ENCODE peak calls at places on chromosomes 13 and 19, in four cellular contexts. D is Peyer's patch; T is heart left ventricle; X is effector memory CD4-positive, alpha-beta T cell. S is an unnamed sample. For H3K4me1 and H3K9me3, the result is how much of the 10 kb centered on the place peaks cover.

GRCh38 chr13:43757266-43757665 is 29.5 kb downstream of the ENOX1 start:
- DNase-seq in D (no peak), T (no peak), X (no peak), S (no peak)

GRCh38 chr13:99916366-99917103 is 55.0 kb downstream of the ZIC5 start:
- DNase-seq in D (no peak), T (no peak), X (no peak), S (no peak)

GRCh38 chr13:112803422-112803821 is 113.6 kb downstream of the ATP11A start:
- DNase-seq in D (no peak), T (no peak), X (no peak), S (no peak)

GRCh38 chr13:51519839-51520238 is 64.4 kb upstream of the WDFY2 start:
- DNase-seq in D (no peak), T (no peak), X (no peak), S (no peak)

GRCh38 chr13:78603240-78603947 is at the start of gene POU4F1:
- DNase-seq in D (no peak), T (no peak), X (peak), S (no peak)

GRCh38 chr19:8459520-8460260 is 14.9 kb downstream of the HNRNPM start:
- DNase-seq in D (no peak), T (no peak), X (no peak), S (no peak)

GRCh38 chr13:27125357-27126282 is 46.0 kb downstream of the USP12 start:
- DNase-seq in D (no peak), T (peak), X (no peak), S (no peak)

GRCh38 chr19:32748948-32749347 is 29.4 kb downstream of the TDRD12 start:
- DNase-seq in D (no peak), T (no peak), X (no peak), S (no peak)

GRCh38 chr19:31378404-31378803 is 29.2 kb upstream of the TSHZ3 start:
- DNase-seq in D (no peak), T (peak), X (no peak), S (peak)

GRCh38 chr13:49625392-49626137 is 2.7 kb upstream of the ARL11 start:
- DNase-seq in D (no peak), T (peak), X (no peak), S (no peak)

GRCh38 chr19:27792576-27793127 is 1420.3 kb downstream of the UQCRFS1 start:
- DNase-seq in D (no peak), T (no peak), X (no peak), S (no peak)

GRCh38 chr13:67857581-67858310 is 627.6 kb upstream of the PCDH9 start:
- DNase-seq in D (no peak), T (no peak), X (no peak), S (no peak)

GRCh38 chr13:99296270-99296865 is 10.8 kb downstream of the GPR183 start:
- DNase-seq in D (no peak), T (no peak), X (no peak), S (no peak)

GRCh38 chr19:30217461-30217860 is 154.7 kb upstream of the ZNF536 start:
- DNase-seq in D (no peak), T (no peak), X (no peak), S (no peak)

GRCh38 chr13:39457274-39457673 is 145.7 kb downstream of the LHFPL6 start:
- DNase-seq in D (no peak), T (no peak), X (no peak), S (no peak)

GRCh38 chr19:8631425-8631819 is 989 bp downstream of the NFILZ start:
- DNase-seq in D (no peak), T (peak), X (no peak), S (peak)

GRCh38 chr13:41917641-41918040 is 43.3 kb downstream of the VWA8 start:
- DNase-seq in D (no peak), T (no peak), X (no peak), S (no peak)

GRCh38 chr13:90201198-90201597 is 1146.3 kb upstream of the MIR17HG start:
- DNase-seq in D (no peak), T (peak), X (no peak), S (no peak)

GRCh38 chr13:95367309-95367843 is 66.1 kb upstream of the ABCC4 start:
- DNase-seq in D (no peak), T (no peak), X (no peak), S (no peak)

GRCh38 chr19:45515807-45516401 is 8.6 kb downstream of the VASP start:
- DNase-seq in D (no peak), T (peak), X (no peak), S (no peak)

GRCh38 chr19:13969897-13970296 is 17.6 kb downstream of the DCAF15 start:
- DNase-seq in D (no peak), T (no peak), X (no peak), S (no peak)

GRCh38 chr13:29369060-29369743 is 226.3 kb downstream of the SLC7A1 start:
- DNase-seq in D (no peak), T (no peak), X (no peak), S (no peak)

GRCh38 chr13:46951516-46951915 is 54.7 kb upstream of the HTR2A start:
- DNase-seq in D (no peak), T (no peak), X (no peak), S (no peak)

GRCh38 chr13:97245011-97245410 is 22.9 kb downstream of the MBNL2 start:
- DNase-seq in D (no peak), T (no peak), X (no peak), S (no peak)

GRCh38 chr19:38684078-38684861 is 36.8 kb downstream of the ACTN4 start:
- DNase-seq in D (no peak), T (peak), X (no peak), S (peak)

GRCh38 chr13:49549289-49549688 is 36.1 kb downstream of the RCBTB1 start:
- DNase-seq in D (no peak), T (no peak), X (no peak), S (no peak)

GRCh38 chr19:49808762-49809154 is 4.3 kb downstream of the FUZ start:
- DNase-seq in D (peak), T (peak), X (peak), S (peak)

GRCh38 chr19:43425567-43426392 is 11.1 kb downstream of the TEX101 start:
- DNase-seq in D (no peak), T (no peak), X (no peak), S (no peak)

GRCh38 chr13:97141564-97142005 is 80.5 kb upstream of the MBNL2 start:
- DNase-seq in D (no peak), T (peak), X (no peak), S (peak)

GRCh38 chr19:47158879-47159509 is 28.4 kb downstream of the SAE1 start:
- DNase-seq in D (no peak), T (no peak), X (peak), S (no peak)

GRCh38 chr19:39544201-39544903 is 4.4 kb upstream of the EID2 start:
- DNase-seq in D (no peak), T (no peak), X (no peak), S (no peak)

GRCh38 chr13:24228852-24229458 is 68.4 kb downstream of the SPATA13 start:
- DNase-seq in D (no peak), T (no peak), X (peak), S (no peak)

GRCh38 chr19:571127-571974 is 1.0 kb upstream of the BSG start:
- DNase-seq in D (peak), T (no peak), X (peak), S (no peak)

GRCh38 chr13:65597839-65598818 is 1632.0 kb downstream of the PCDH9 start:
- DNase-seq in D (no peak), T (no peak), X (no peak), S (no peak)

GRCh38 chr19:7751157-7751783 is 3.9 kb upstream of the CD209 start:
- DNase-seq in D (peak), T (no peak), X (no peak), S (no peak)

GRCh38 chr13:94708031-94708571 is 4.2 kb downstream of the SOX21 start:
- DNase-seq in D (no peak), T (no peak), X (no peak), S (no peak)

GRCh38 chr19:6213266-6213595 is 66.5 kb downstream of the MLLT1 start:
- DNase-seq in D (no peak), T (no peak), X (no peak), S (peak)

GRCh38 chr19:35330475-35330874 is 1.5 kb downstream of the CD22 start:
- DNase-seq in D (peak), T (peak), X (no peak), S (no peak)

GRCh38 chr19:18160441-18160791 is 7.5 kb downstream of the PIK3R2 start:
- DNase-seq in D (no peak), T (no peak), X (no peak), S (no peak)

GRCh38 chr13:75129331-75129730 is 352.6 kb downstream of the TBC1D4 start:
- DNase-seq in D (no peak), T (no peak), X (no peak), S (no peak)

GRCh38 chr19:54207908-54208783 is 7.5 kb downstream of the RPS9 start:
- DNase-seq in D (peak), T (peak), X (no peak), S (no peak)
- H3K4me1 ChIP-seq in D (half or more), T (half or more), X (under half), S (under half)

GRCh38 chr19:2103308-2103707 is 6.6 kb downstream of the IZUMO4 start:
- DNase-seq in D (no peak), T (no peak), X (no peak), S (no peak)
- H3K27ac ChIP-seq in D (no peak), T (no peak), X (no peak), S (no peak)

GRCh38 chr19:15443838-15444237 is 5.9 kb downstream of the WIZ start:
- DNase-seq in D (no peak), T (peak), X (no peak), S (peak)
- H3K9me3 ChIP-seq in D (under half), T (under half), X (under half), S (under half)

DNA sequence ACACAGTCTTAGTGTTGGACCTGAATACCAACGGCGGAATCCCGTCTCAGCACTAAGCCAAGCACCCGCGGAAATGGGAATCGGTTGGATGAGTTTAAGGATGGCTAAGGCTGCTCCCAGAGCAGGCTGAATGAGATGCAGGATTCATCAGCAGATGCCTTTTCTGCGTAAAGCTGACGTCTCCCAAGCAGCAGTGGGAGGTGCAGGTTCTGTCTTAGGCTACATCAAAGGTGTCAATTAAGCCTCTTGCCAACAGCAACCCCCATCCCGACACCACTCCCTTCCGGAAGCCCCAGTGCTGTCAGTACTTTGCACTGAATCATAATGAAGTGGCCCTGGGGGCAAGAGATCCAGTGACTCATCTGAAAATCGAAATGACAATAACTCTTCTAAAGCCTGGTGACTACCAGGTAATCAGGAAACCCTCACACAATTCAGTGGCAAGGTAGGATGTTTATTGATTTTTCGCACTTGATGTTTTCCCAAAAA is 275.6 kb downstream of the DCLK1 start:
- DNase-seq in D (no peak), T (no peak), X (no peak), S (no peak)
- H3K4me1 ChIP-seq in D (under half), T (under half), X (under half), S (under half)

GRCh38 chr13:85529216-85529590 is 270.0 kb downstream of the SLITRK6 start:
- DNase-seq in D (no peak), T (no peak), X (no peak), S (no peak)
- H3K27ac ChIP-seq in D (no peak), T (no peak), X (no peak), S (no peak)

DNA sequence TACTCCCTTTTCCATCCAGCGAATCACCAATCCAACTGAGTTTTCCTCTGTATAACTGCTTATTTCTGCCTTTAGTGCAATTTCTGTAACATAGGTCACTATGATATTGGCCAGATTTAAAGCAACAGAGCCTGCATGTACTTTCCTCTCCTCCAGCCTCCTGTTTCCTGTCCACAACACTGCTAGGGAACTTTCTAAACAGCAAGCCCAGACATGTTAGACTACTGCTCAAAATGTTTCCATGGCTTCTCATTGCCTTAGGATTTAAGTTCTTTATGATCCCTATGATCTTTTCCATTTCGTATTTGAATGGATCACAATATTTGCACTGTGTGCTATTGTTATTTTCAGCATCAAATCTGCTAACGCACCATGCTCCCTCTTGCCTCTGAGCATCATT is 481.7 kb upstream of the SLC10A2 start:
- DNase-seq in D (no peak), T (no peak), X (no peak), S (no peak)
- H3K9me3 ChIP-seq in D (under half), T (under half), X (under half), S (under half)

DNA sequence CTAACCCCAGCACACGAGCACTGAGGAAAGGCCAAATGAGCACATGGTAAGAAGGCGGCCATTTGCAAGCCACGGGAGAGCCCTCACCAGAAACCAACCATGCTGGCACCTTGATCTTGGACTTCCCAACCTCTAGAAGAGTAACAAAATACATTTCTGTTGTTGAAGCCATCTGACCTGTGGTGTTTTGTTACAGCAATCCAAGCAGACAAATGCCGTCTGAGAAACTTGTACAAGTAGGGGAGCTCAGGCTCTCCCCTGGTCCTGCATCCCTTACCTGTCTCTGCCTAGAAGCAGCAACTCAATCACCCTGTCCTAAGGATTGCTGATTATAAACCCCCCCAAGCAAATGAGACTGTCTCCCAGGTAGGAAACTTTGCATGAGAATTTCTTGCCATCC is 255.0 kb upstream of the MAB21L1 start:
- DNase-seq in D (no peak), T (no peak), X (no peak), S (no peak)
- H3K4me1 ChIP-seq in D (under half), T (under half), X (under half), S (under half)

DNA sequence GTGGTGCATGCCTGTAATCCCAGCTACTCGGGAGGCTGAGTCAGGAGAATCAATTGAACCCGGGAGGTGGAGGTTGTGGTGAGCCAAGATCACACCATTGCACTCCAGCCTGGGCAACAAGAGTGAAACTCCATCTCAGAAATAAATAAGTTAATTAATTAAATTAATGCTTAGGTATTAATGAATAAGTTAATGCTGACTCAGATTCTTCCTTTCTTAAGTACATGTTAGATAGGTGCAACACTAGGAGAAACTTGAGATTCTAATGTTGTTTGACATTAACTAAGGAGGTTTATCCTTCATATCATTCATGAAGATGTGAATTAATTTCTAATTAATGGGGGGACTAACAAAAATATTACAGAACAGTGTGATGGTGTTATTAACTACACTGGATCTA is 812.6 kb upstream of the SPRY2 start:
- DNase-seq in D (no peak), T (no peak), X (no peak), S (no peak)
- H3K27ac ChIP-seq in D (no peak), T (no peak), X (no peak), S (no peak)

GRCh38 chr19:12278713-12279112 is 16.0 kb downstream of the ZNF44 start:
- DNase-seq in D (no peak), T (no peak), X (no peak), S (no peak)
- H3K9me3 ChIP-seq in D (half or more), T (half or more), X (under half), S (under half)

S was measured in uterus.